ENCODE peak calls at places on chromosome 12, in four cellular contexts. F is WTC11, W is HepG2, S is K562. H is an unnamed sample.

GRCh38 chr12:130603566-130603965 is 112.5 kb downstream of the RIMBP2 start:
- DNase-seq in F (no peak), W (no peak), S (no peak), H (no peak)

GRCh38 chr12:87981495-87981894 is 47.7 kb downstream of the C12orf50 start:
- DNase-seq in F (no peak), W (no peak), S (no peak), H (no peak)

GRCh38 chr12:89575405-89575804 is 49.6 kb upstream of the POC1B start:
- DNase-seq in F (no peak), W (peak), S (no peak), H (no peak)

GRCh38 chr12:104452046-104452445 is 4.7 kb upstream of the CHST11 start:
- DNase-seq in F (no peak), W (no peak), S (no peak), H (no peak)

GRCh38 chr12:72681028-72681427 is 408.9 kb downstream of the TRHDE start:
- DNase-seq in F (no peak), W (no peak), S (no peak), H (no peak)

GRCh38 chr12:77796775-77797174 is 33.9 kb upstream of the NAV3 start:
- DNase-seq in F (no peak), W (no peak), S (no peak), H (no peak)

GRCh38 chr12:124847675-124848074 is 16.0 kb downstream of the SCARB1 start:
- DNase-seq in F (no peak), W (peak), S (no peak), H (no peak)

GRCh38 chr12:118120579-118121363 is 15.2 kb upstream of the PEBP1 start:
- DNase-seq in F (peak), W (peak), S (peak), H (peak)

GRCh38 chr12:556498-556897 is 96.8 kb downstream of the B4GALNT3 start:
- DNase-seq in F (no peak), W (no peak), S (no peak), H (no peak)

DNA sequence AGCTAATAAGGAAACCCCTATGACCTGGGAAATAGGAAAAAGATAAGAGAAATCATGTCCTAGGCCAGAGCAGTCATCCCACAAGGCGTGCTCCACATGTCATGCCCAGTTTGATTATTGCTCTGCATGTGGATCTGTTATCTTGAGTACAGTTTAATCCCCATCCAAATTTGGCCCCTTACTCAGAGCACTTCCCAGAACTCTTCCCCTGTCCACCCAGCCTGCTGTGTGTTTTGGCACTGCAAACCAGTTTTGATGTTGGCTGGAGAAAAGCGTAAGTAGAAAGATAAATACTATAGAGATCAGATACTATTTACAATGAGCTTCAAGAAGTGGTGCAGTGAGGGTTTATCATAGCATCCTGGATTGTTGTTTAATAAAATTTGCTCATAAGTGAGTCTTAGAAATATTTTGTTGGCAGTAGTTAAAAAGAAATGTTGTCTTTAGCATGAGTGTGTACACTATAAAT is 83.8 kb downstream of the PTPRB start:
- DNase-seq in F (no peak), W (no peak), S (no peak), H (no peak)
- TF ChIP-seq ELF4 in F (no peak), W (no peak), S (no peak), H (no peak)

GRCh38 chr12:53994691-53995310 is 5.2 kb upstream of the HOXC9 start:
- DNase-seq in F (no peak), W (no peak), S (peak), H (no peak)

GRCh38 chr12:53997324-53998173 is 2.4 kb upstream of the HOXC9 start:
- DNase-seq in F (no peak), W (no peak), S (no peak), H (no peak)

GRCh38 chr12:53995311-53996187 is 4.4 kb upstream of the HOXC9 start:
- DNase-seq in F (peak), W (no peak), S (peak), H (no peak)

GRCh38 chr12:53996886-53997217 is 3.1 kb upstream of the HOXC9 start:
- DNase-seq in F (no peak), W (no peak), S (no peak), H (no peak)

GRCh38 chr12:53996188-53996885 is 3.6 kb upstream of the HOXC9 start:
- DNase-seq in F (no peak), W (no peak), S (no peak), H (no peak)
- TF ChIP-seq ELF4 in F (no peak), W (no peak), S (no peak), H (no peak)

DNA sequence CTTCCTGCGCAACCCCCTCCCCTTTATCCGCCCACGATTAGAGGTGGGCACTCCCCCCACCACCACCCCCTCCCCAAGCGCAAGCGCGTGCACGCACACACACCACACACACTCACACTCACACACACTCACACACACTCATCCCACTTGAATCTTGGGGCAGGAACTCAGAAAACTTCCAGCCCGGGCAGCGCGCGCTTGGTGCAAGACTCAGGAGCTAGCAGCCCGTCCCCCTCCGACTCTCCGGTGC is at the start of gene HMGA2:
- DNase-seq in F (peak), W (no peak), S (no peak), H (no peak)
- TF ChIP-seq ELF4 in F (no peak), W (no peak), S (no peak), H (no peak)

GRCh38 chr12:7154042-7154441 is 23.9 kb downstream of the CLSTN3 start:
- DNase-seq in F (no peak), W (no peak), S (no peak), H (no peak)
- TF ChIP-seq ELF4 in F (no peak), W (no peak), S (no peak), H (no peak)

DNA sequence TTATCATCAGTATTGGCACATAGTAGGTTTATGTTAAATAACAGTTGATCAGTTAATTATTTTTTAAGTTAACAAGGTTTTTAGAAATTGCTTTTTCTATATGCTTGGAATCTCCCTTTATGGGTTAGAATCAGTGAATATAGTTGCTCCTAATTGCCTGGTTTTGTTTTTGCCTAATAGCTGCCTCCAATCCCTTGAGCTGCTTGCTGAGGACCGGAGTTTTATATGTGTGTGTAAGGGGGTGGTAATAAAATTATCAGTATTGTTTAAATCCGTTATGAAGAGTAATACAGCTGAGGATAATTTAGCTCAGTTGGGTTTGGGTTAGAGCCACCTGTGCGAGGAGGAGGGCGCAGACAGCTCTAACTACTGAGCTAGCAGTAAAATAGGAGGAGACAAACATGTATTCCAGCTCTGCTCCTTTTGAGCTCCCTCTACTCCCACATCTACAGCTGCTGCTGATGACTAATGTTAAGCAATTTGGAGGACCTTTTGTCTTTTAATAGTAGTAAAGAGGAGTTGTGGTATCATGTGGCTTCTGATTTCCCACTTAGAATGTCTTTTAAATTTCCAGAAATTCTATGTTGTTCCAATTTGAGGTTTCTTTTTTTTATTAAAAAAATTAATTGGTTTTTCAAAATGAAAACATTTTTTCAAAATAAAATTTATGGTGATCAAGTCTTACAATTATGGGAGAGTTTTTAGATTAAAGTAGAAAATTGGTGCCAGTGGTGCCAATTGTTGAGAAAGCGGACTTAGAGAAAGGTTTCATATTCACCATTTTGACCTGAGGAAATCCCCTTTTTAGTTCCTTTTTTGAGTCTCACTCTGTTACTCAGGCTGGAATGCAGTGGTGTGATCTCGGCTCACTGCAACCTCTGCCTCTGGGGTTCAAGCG is 61.6 kb downstream of the SPATS2 start:
- DNase-seq in F (no peak), W (no peak), S (no peak), H (no peak)
- TF ChIP-seq ELF4 in F (no peak), W (no peak), S (no peak), H (no peak)

GRCh38 chr12:117024961-117025480 is 74.2 kb downstream of the TESC start:
- DNase-seq in F (no peak), W (no peak), S (no peak), H (no peak)
- TF ChIP-seq ELF4 in F (no peak), W (no peak), S (no peak), H (no peak)

GRCh38 chr12:45276154-45276553 is 60.3 kb downstream of the ANO6 start:
- DNase-seq in F (no peak), W (no peak), S (no peak), H (no peak)
- TF ChIP-seq ELF4 in F (no peak), W (no peak), S (no peak), H (no peak)